ENCODE peak calls at places on chromosomes 3 and 15, in nine cellular contexts. Q is IMR-90; U is gastrocnemius medialis; J is heart left ventricle; D is activated T-cell treated with anti-CD3 and anti-CD28 coated beads, Interleukin-2, amount 50 U/mL, for 72 hours; V is CD4-positive, CD25-positive, alpha-beta regulatory T cell; O is HCT116; X is pancreas; H is activated naive CD8-positive, alpha-beta T cell treated with anti-CD3 and anti-CD28 coated beads, Interleukin-2, amount 50 U/mL, for 24 hours. S is an unnamed sample.

GRCh38 chr15:88604972-88605506 is 16.1 kb upstream of the AEN start:
- ATAC-seq in Q (peak; percentile 11), U (no peak), J (no peak), D (no peak), V (no peak), O (no peak), X (peak; percentile 21), H (no peak), S (no peak)

GRCh38 chr3:14581334-14582072 is 41.4 kb upstream of the GRIP2 start:
- ATAC-seq in Q (no peak), U (peak; percentile 83), J (no peak), D (no peak), V (no peak), O (peak; percentile 38), X (peak; percentile 86), H (no peak), S (no peak)

GRCh38 chr3:151581046-151581445 is 120.2 kb upstream of the IGSF10 start:
- ATAC-seq in Q (no peak), U (no peak), J (no peak), D (no peak), V (no peak), O (no peak), X (no peak), H (no peak), S (no peak)

GRCh38 chr3:119715105-119715504 is 12.3 kb downstream of the CFAP91 start:
- ATAC-seq in Q (no peak), U (no peak), J (peak; percentile 67), D (no peak), V (no peak), O (no peak), X (no peak), H (no peak), S (no peak)

GRCh38 chr3:120468635-120469295 is 18.0 kb upstream of the FSTL1 start:
- ATAC-seq in Q (no peak), U (no peak), J (no peak), D (no peak), V (no peak), O (peak; percentile 49), X (no peak), H (no peak), S (no peak)

GRCh38 chr3:64143399-64144130 is 81.7 kb downstream of the PRICKLE2 start:
- ATAC-seq in Q (peak; percentile 52), U (no peak), J (no peak), D (no peak), V (no peak), O (no peak), X (peak; percentile 52), H (no peak), S (no peak)

GRCh38 chr15:32855942-32856341 is 138.1 kb downstream of the GREM1 start:
- ATAC-seq in Q (peak; percentile 83), U (peak; percentile 56), J (peak; percentile 51), D (no peak), V (no peak), O (peak; percentile 82), X (peak; percentile 74), H (no peak), S (no peak)

GRCh38 chr3:124850633-124851032 is 36.5 kb downstream of the ITGB5 start:
- ATAC-seq in Q (peak; percentile 92), U (no peak), J (peak; percentile 47), D (no peak), V (no peak), O (no peak), X (no peak), H (no peak), S (no peak)

GRCh38 chr3:45137656-45138181 is 8.5 kb downstream of the CDCP1 start:
- ATAC-seq in Q (no peak), U (peak; percentile 74), J (no peak), D (no peak), V (no peak), O (no peak), X (peak; percentile 61), H (no peak), S (no peak)

GRCh38 chr15:63712828-63713520 is 115.8 kb downstream of the FBXL22 start:
- ATAC-seq in Q (no peak), U (no peak), J (no peak), D (no peak), V (peak; percentile 36), O (no peak), X (no peak), H (no peak), S (peak; percentile 92)

GRCh38 chr15:62392411-62392810 is 227.3 kb upstream of the C2CD4B start:
- ATAC-seq in Q (no peak), U (peak; percentile 26), J (peak; percentile 55), D (no peak), V (no peak), O (no peak), X (peak; percentile 29), H (peak; percentile 16), S (no peak)

GRCh38 chr3:189515916-189516531 is 115.2 kb upstream of the TP63 start:
- ATAC-seq in Q (no peak), U (no peak), J (no peak), D (no peak), V (no peak), O (no peak), X (no peak), H (no peak), S (no peak)